ENCODE peak calls at places on chromosomes 2 and 18, in nine cellular contexts. U is colonic mucosa; Z is upper lobe of right lung; P is CD8-positive, alpha-beta memory T cell; B is CD8-positive, alpha-beta T cell; M is lower lobe of right lung; Q is mammary epithelial cell; I is AG04450; E is naive thymus-derived CD4-positive, alpha-beta T cell. R is an unnamed sample. For H3K9me3, the result is how much of the 10 kb centered on the place peaks cover.

GRCh38 chr18:51561821-51562220 is 364.3 kb upstream of the MEX3C start:
- DNase-seq in M (no peak), Z (no peak), E (no peak), B (no peak), P (no peak), Q (no peak), I (no peak), U (no peak), R (no peak)

GRCh38 chr2:136253288-136254004 is 135.5 kb upstream of the CXCR4 start:
- DNase-seq in Q (no peak), P (no peak), B (no peak), U (no peak), M (peak), E (no peak), I (no peak), Z (no peak), R (peak)

GRCh38 chr2:239245872-239246701 is 154.7 kb downstream of the HDAC4 start:
- DNase-seq in U (peak), E (no peak), P (no peak), Z (no peak), Q (peak), M (no peak), I (no peak), B (no peak), R (peak)

GRCh38 chr2:96773922-96774321 is 13.2 kb downstream of the CNNM4 start:
- DNase-seq in I (no peak), B (peak), Q (no peak), P (peak), Z (no peak), E (peak), U (no peak), M (peak), R (peak)

GRCh38 chr2:173229086-173229485 is 125.6 kb upstream of the CDCA7 start:
- DNase-seq in E (no peak), M (no peak), Z (no peak), I (no peak), B (no peak), P (no peak), Q (no peak), U (no peak), R (no peak)

GRCh38 chr2:206993512-206993911 is 54.2 kb downstream of the CPO start:
- DNase-seq in M (no peak), I (no peak), Z (no peak), B (no peak), P (no peak), Q (no peak), U (no peak), E (no peak), R (no peak)

GRCh38 chr18:25247725-25248124 is 104.2 kb downstream of the ZNF521 start:
- DNase-seq in M (no peak), B (no peak), Q (no peak), I (no peak), E (no peak), U (no peak), P (no peak), Z (no peak), R (no peak)

GRCh38 chr2:26410764-26411243 is 9.1 kb downstream of the DRC1 start:
- DNase-seq in Q (no peak), I (no peak), B (no peak), M (no peak), U (no peak), E (no peak), Z (no peak), P (no peak), R (no peak)

GRCh38 chr2:230950833-230951339 is 25.8 kb upstream of the GPR55 start:
- DNase-seq in Q (no peak), P (no peak), Z (no peak), E (no peak), M (no peak), I (no peak), U (no peak), B (no peak), R (no peak)

DNA sequence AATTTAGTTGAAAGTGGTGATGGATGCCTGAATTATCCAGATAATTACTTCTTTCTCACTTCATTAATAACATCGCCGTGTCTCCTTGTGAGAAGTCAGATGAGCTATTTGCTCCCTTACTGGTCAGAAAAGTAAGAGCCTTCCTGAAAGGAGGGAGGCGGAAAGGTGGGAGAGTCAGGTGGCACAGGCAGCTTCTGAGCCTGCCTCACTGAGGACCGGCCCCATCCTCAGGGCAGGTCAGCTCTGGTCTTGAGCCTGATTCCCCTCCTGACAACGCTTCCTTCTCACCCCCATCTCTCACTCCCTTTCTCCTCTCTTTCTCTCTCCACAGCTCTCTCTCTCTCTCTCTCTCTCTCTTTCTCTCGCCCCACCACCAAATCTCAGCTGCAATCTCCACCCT is 10.1 kb upstream of the APOB start:
- DNase-seq in Q (no peak), P (no peak), B (no peak), Z (no peak), U (no peak), M (no peak), I (no peak), E (no peak), R (no peak)
- H3K9me3 ChIP-seq in Q (under half), P (under half), B (under half), Z (under half), U (under half), M (under half), I (under half), E (under half), R (under half)

GRCh38 chr2:70767094-70767698 is 804 bp downstream of the ADD2 start:
- DNase-seq in I (no peak), Q (no peak), B (peak), E (no peak), P (peak), Z (no peak), M (peak), U (no peak), R (peak)
- H3K4me3 ChIP-seq in I (no peak), Q (no peak), B (peak), E (peak), P (peak), Z (peak), M (peak), U (peak), R (peak)

GRCh38 chr2:156136566-156136965 is 196.0 kb downstream of the NR4A2 start:
- DNase-seq in Q (no peak), I (no peak), P (no peak), Z (no peak), M (no peak), B (no peak), U (no peak), E (no peak), R (no peak)

GRCh38 chr2:156132130-156132529 is 200.4 kb downstream of the NR4A2 start:
- DNase-seq in M (no peak), I (no peak), Q (no peak), B (no peak), Z (no peak), E (no peak), P (no peak), U (no peak), R (no peak)

GRCh38 chr2:156129227-156129626 is 203.3 kb downstream of the NR4A2 start:
- DNase-seq in Q (no peak), U (no peak), Z (no peak), M (no peak), E (no peak), B (no peak), I (no peak), P (no peak), R (no peak)

GRCh38 chr2:156132941-156133340 is 199.6 kb downstream of the NR4A2 start:
- DNase-seq in U (no peak), E (no peak), B (no peak), Q (no peak), Z (no peak), I (no peak), M (no peak), P (no peak), R (no peak)
- H3K27ac ChIP-seq in U (no peak), E (no peak), B (no peak), Q (no peak), Z (no peak), I (no peak), M (no peak), P (no peak), R (no peak)

DNA sequence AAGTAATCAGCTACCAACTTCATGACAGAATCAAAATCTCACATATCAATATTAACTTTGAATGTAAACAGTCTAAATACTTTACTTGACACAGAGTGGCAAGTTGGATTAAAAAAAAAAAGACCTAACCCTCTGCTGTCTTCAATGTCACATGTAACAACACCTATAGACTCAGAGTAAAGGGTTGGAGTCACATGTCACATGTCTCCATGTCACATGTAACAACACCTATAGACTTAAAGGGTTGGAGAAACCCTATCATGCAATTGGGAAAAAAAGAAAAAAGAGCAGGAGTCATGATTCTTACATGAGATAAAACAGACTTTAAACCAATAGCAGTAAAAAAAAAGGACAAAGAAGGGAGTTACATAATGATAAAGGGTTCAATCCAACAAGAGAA is 665.3 kb upstream of the LRRTM1 start:
- DNase-seq in U (no peak), Z (no peak), E (no peak), B (no peak), P (no peak), M (no peak), I (no peak), Q (no peak), R (no peak)
- H3K9me3 ChIP-seq in U (under half), Z (under half), E (under half), B (under half), P (under half), M (under half), I (under half), Q (under half), R (under half)

DNA sequence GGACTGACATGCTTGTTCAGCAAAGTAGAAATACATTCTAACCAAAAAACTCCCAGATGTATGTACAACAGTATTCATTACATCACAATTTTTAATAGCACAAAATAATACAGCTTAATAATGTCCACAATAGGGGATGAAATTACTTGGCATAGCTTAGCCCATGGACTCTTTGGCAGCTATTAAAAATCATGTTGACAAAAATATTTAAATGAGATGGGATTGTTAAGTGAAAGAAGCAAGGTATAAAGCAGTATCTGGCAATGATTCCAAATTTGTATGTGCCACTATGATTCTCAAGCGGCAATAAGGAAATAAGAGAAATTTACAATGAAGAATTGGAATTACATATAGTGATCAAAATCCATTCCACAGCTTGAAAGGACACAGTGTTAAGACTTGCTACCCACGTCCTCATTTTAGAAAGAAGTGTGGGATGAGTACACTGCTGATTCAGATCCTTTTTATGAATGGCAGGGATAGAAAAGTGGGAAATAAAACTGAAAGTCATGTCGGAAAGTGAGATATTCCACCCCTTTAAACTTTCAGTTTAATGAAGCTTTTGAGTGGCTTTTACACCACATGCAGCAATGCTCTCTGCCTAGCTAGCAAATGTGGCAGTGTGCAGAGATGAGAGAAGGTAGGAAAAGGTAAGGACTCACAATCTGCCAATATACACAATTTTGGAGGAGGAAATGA is 2.4 kb downstream of the GAREM1 start:
- DNase-seq in Q (peak), I (no peak), P (no peak), U (no peak), E (no peak), M (no peak), Z (no peak), B (no peak), R (no peak)
- H3K4me3 ChIP-seq in Q (peak), I (no peak), P (no peak), U (peak), E (no peak), M (peak), Z (peak), B (no peak), R (peak)

GRCh38 chr18:45521777-45522176 is 93.5 kb upstream of the SLC14A2 start:
- DNase-seq in Q (peak), Z (no peak), B (no peak), P (no peak), U (no peak), M (no peak), E (no peak), I (no peak), R (no peak)

GRCh38 chr18:45519881-45520280 is 95.4 kb upstream of the SLC14A2 start:
- DNase-seq in M (no peak), I (no peak), E (no peak), Z (no peak), P (no peak), B (no peak), U (no peak), Q (no peak), R (no peak)

GRCh38 chr18:45521151-45521550 is 94.1 kb upstream of the SLC14A2 start:
- DNase-seq in Z (no peak), M (no peak), Q (no peak), U (no peak), I (no peak), E (no peak), P (no peak), B (no peak), R (no peak)

GRCh38 chr18:45518770-45519169 is 96.5 kb upstream of the SLC14A2 start:
- DNase-seq in M (no peak), E (no peak), U (no peak), Q (no peak), B (no peak), I (no peak), Z (no peak), P (no peak), R (no peak)

GRCh38 chr18:45517181-45517741 is 98.0 kb upstream of the SLC14A2 start:
- DNase-seq in M (no peak), B (no peak), Z (no peak), E (no peak), P (no peak), Q (no peak), U (no peak), I (no peak), R (no peak)
- H3K27ac ChIP-seq in M (peak), B (no peak), Z (peak), E (no peak), P (no peak), Q (no peak), U (no peak), I (no peak), R (peak)

R was measured in spleen.